ENCODE peak calls at places on chromosomes 3 and 15, in nine cellular contexts. L, S, Z, O, M, Q, U, W and B are unnamed samples.

GRCh38 chr15:38068600-38068999 is 134.2 kb downstream of the TMCO5A start:
- DNase-seq in L (no peak), S (no peak), Z (no peak), O (no peak), M (no peak), Q (no peak), U (no peak), W (no peak), B (no peak)

GRCh38 chr3:94875149-94875548 is 812.3 kb downstream of the NSUN3 start:
- DNase-seq in L (no peak), S (no peak), Z (no peak), O (no peak), M (no peak), Q (no peak), U (no peak), W (no peak), B (no peak)

GRCh38 chr3:73270839-73271483 is 209.5 kb downstream of the EBLN2 start:
- DNase-seq in L (no peak), S (no peak), Z (no peak), O (no peak), M (no peak), Q (peak; percentile 4), U (no peak), W (peak; percentile 35), B (no peak)

GRCh38 chr3:19147905-19148767 is at the start of gene KCNH8:
- DNase-seq in L (peak; percentile 3), S (no peak), Z (peak; percentile 7), O (no peak), M (no peak), Q (peak; percentile 12), U (no peak), W (no peak), B (no peak)

GRCh38 chr3:189941679-189942078 is 179.0 kb downstream of the P3H2 start:
- DNase-seq in L (peak; percentile 41), S (peak; percentile 65), Z (no peak), O (peak; percentile 54), M (peak; percentile 27), Q (peak; percentile 31), U (no peak), W (no peak), B (peak; percentile 67)

GRCh38 chr3:69774029-69774428 is 34.8 kb downstream of the MITF start:
- DNase-seq in L (no peak), S (peak; percentile 41), Z (no peak), O (no peak), M (no peak), Q (no peak), U (no peak), W (no peak), B (no peak)

GRCh38 chr3:2770451-2770850 is 339.7 kb downstream of the IL5RA start:
- DNase-seq in L (no peak), S (no peak), Z (no peak), O (peak; percentile 1), M (no peak), Q (no peak), U (no peak), W (no peak), B (peak; percentile 6)

GRCh38 chr3:196633658-196634151 is 5.8 kb upstream of the NRROS start:
- DNase-seq in L (no peak), S (no peak), Z (peak; percentile 52), O (no peak), M (no peak), Q (no peak), U (no peak), W (no peak), B (no peak)

GRCh38 chr15:76062282-76062681 is 2.5 kb downstream of the TMEM266 start:
- DNase-seq in L (no peak), S (no peak), Z (no peak), O (peak; percentile 63), M (no peak), Q (no peak), U (no peak), W (no peak), B (no peak)

GRCh38 chr15:31974855-31975421 is 55.4 kb upstream of the CHRNA7 start:
- DNase-seq in L (peak; percentile 35), S (peak; percentile 70), Z (peak; percentile 30), O (peak; percentile 28), M (peak; percentile 21), Q (peak; percentile 29), U (no peak), W (no peak), B (no peak)

GRCh38 chr3:97793415-97794019 is 28.3 kb upstream of the CRYBG3 start:
- DNase-seq in L (peak; percentile 13), S (peak; percentile 71), Z (peak; percentile 24), O (peak; percentile 81), M (peak; percentile 79), Q (peak; percentile 76), U (peak; percentile 20), W (peak; percentile 6), B (peak; percentile 15)

GRCh38 chr15:52179278-52180195 is 11.7 kb downstream of the GNB5 start:
- DNase-seq in L (peak; percentile 98), S (peak; percentile 78), Z (peak; percentile 80), O (peak; percentile 83), M (peak; percentile 78), Q (peak; percentile 82), U (no peak), W (no peak), B (no peak)

GRCh38 chr3:40754966-40755365 is 230.2 kb downstream of the ZNF621 start:
- DNase-seq in L (no peak), S (no peak), Z (no peak), O (no peak), M (no peak), Q (no peak), U (no peak), W (no peak), B (no peak)

GRCh38 chr3:189188466-189188865 is 16.7 kb downstream of the TPRG1 start:
- DNase-seq in L (no peak), S (peak; percentile 48), Z (no peak), O (peak; percentile 36), M (peak; percentile 79), Q (peak; percentile 92), U (no peak), W (no peak), B (no peak)

GRCh38 chr3:11155341-11156025 is 1.2 kb downstream of the HRH1 start:
- DNase-seq in L (peak; percentile 87), S (peak; percentile 85), Z (no peak), O (peak; percentile 88), M (peak; percentile 85), Q (peak; percentile 84), U (peak; percentile 60), W (peak; percentile 36), B (no peak)

GRCh38 chr3:17581421-17582080 is 160.9 kb downstream of the TBC1D5 start:
- DNase-seq in L (no peak), S (peak; percentile 52), Z (no peak), O (peak; percentile 30), M (no peak), Q (no peak), U (no peak), W (no peak), B (no peak)

GRCh38 chr15:42118650-42119531 is 24.5 kb upstream of the PLA2G4D start:
- DNase-seq in L (no peak), S (peak; percentile 48), Z (peak; percentile 31), O (peak; percentile 37), M (no peak), Q (peak; percentile 45), U (no peak), W (no peak), B (no peak)
- TF ChIP-seq CTCF in L (no peak), S (no peak), Z (no peak), O (no peak), M (no peak), Q (no peak), U (no peak), W (no peak), B (no peak)

GRCh38 chr3:49998326-49998725 is 58.4 kb downstream of the RBM6 start:
- DNase-seq in L (no peak), S (peak; percentile 83), Z (no peak), O (peak; percentile 54), M (peak; percentile 40), Q (peak; percentile 22), U (peak; percentile 8), W (peak; percentile 11), B (peak; percentile 6)

GRCh38 chr3:50003216-50003615 is 63.3 kb downstream of the RBM6 start:
- DNase-seq in L (no peak), S (peak; percentile 36), Z (no peak), O (peak; percentile 12), M (no peak), Q (peak; percentile 22), U (no peak), W (no peak), B (no peak)

GRCh38 chr3:49997862-49998261 is 57.9 kb downstream of the RBM6 start:
- DNase-seq in L (no peak), S (no peak), Z (no peak), O (no peak), M (no peak), Q (no peak), U (no peak), W (no peak), B (no peak)

GRCh38 chr3:50008931-50009330 is 69.0 kb downstream of the RBM6 start:
- DNase-seq in L (no peak), S (peak; percentile 15), Z (no peak), O (peak; percentile 43), M (peak; percentile 26), Q (peak; percentile 32), U (no peak), W (no peak), B (peak; percentile 2)

GRCh38 chr3:50003766-50004278 is 63.9 kb downstream of the RBM6 start:
- DNase-seq in L (no peak), S (no peak), Z (no peak), O (peak; percentile 4), M (no peak), Q (no peak), U (no peak), W (no peak), B (no peak)
- H3K4me3 ChIP-seq in L (no peak overlapping the region), S (no peak overlapping the region), Z (no peak overlapping the region), O (no peak overlapping the region), M (no peak overlapping the region), Q (no peak overlapping the region), U (no peak overlapping the region), W (no peak overlapping the region), B (no peak overlapping the region)

DNA sequence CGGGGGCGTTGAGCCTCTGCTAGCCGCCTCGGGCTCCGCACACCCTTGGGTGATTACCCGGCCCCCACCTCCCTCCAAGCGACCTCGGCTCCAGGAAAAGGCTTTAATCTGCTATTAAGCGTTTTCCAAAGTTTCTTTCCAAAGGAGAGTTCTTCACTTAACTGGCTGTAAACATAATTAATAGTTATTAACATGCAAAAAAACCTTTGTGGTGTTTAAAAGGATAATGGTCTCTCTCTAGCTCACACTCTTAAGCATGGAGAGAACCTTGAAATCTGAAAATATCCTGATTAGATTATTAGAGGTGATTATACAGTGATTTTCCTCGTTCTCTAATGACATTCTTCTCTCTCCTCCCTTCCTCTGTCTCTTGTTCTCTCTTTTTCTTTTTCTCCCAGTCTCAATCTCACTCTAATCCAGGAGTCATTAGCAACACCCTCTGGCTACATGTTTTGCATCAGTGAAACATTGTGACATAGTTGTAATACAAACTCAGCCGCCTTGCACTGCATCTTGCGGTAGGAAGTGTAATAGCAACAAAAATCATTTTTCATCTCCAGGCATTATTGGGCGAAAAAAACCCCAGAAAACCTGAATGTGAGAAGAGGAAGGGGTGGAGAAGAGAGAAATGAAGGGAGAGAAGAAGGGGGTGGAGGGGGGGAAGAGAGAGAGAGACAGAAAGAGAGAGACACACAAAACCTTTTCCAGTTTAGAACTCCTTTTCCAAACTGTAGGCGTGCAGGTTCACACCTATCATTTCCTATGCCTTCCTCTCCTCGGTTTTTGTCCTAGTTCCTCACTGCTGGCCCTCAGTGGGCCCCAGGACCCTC is 24.4 kb downstream of the NR2F2 start:
- DNase-seq in L (peak; percentile 79), S (peak; percentile 69), Z (no peak), O (peak; percentile 95), M (peak; percentile 89), Q (peak; percentile 89), U (no peak), W (no peak), B (no peak)
- TF ChIP-seq CTCF in L (peak; percentile 26), S (peak; percentile 52), Z (no peak), O (peak; percentile 60), M (peak; percentile 62), Q (peak; percentile 57), U (peak; percentile 50), W (peak; percentile 46), B (peak; percentile 51)

GRCh38 chr15:98422086-98422478 is 226.3 kb upstream of the IGF1R start:
- DNase-seq in L (no peak), S (no peak), Z (no peak), O (no peak), M (no peak), Q (no peak), U (no peak), W (no peak), B (no peak)
- H3K4me3 ChIP-seq in L (peak overlapping the region; percentile 34), S (peak overlapping the region; percentile 31), Z (no peak overlapping the region), O (no peak overlapping the region), M (no peak overlapping the region), Q (peak overlapping the region; percentile 19), U (no peak overlapping the region), W (no peak overlapping the region), B (peak overlapping the region; percentile 54)